ENCODE peak calls at places on chromosomes 3 and 15, in six cellular contexts. R is tibial artery, Q is astrocyte of the spinal cord, B is cardiac fibroblast, M is epithelial cell of proximal tubule, U is HepG2. T is an unnamed sample.
A peak's percentile ranks its signal among the peaks of the same experiment; 100 is the strongest.

GRCh38 chr3:18199757-18200156 is 225.4 kb downstream of the SATB1 start:
- DNase-seq in U (no peak), M (no peak), B (no peak), Q (no peak), R (no peak), T (no peak)

GRCh38 chr3:196108075-196108743 is 26.3 kb upstream of the TFRC start:
- DNase-seq in Q (no peak), U (no peak), R (no peak), B (no peak), M (no peak), T (no peak)

GRCh38 chr15:91769919-91770318 is 83.6 kb upstream of the SLCO3A1 start:
- DNase-seq in U (no peak), M (no peak), R (no peak), B (no peak), Q (no peak), T (no peak)

GRCh38 chr15:61081028-61081322 is 148.1 kb downstream of the RORA start:
- DNase-seq in B (no peak), M (no peak), U (no peak), R (no peak), Q (peak; percentile 61), T (no peak)

GRCh38 chr15:99387769-99388168 is 136.5 kb downstream of the LRRC28 start:
- DNase-seq in R (no peak), U (no peak), B (no peak), M (no peak), Q (no peak), T (no peak)

GRCh38 chr3:123110953-123111615 is 44.3 kb downstream of the PDIA5 start:
- DNase-seq in B (no peak), R (no peak), Q (no peak), M (no peak), U (no peak), T (no peak)

GRCh38 chr3:71926242-71926560 is 141.3 kb upstream of the PROK2 start:
- DNase-seq in B (peak; percentile 17), U (peak; percentile 39), M (no peak), Q (peak; percentile 8), R (no peak), T (peak; percentile 49)

GRCh38 chr15:72934921-72935320 is 117.3 kb upstream of the NEO1 start:
- DNase-seq in R (no peak), Q (no peak), U (no peak), M (no peak), B (no peak), T (no peak)

GRCh38 chr15:45648521-45649200 is 13.8 kb downstream of the SQOR start:
- DNase-seq in Q (peak; percentile 57), B (peak; percentile 54), M (peak; percentile 83), R (no peak), U (peak; percentile 76), T (no peak)

GRCh38 chr15:84034831-84035753 is 200.5 kb upstream of the GOLGA6L4 start:
- DNase-seq in Q (peak; percentile 24), B (peak; percentile 66), U (peak; percentile 6), R (no peak), M (peak; percentile 4), T (no peak)

GRCh38 chr3:120239644-120240043 is 45.4 kb downstream of the GPR156 start:
- DNase-seq in B (no peak), U (no peak), Q (no peak), R (no peak), M (no peak), T (no peak)

GRCh38 chr15:80073197-80073596 is 13.7 kb downstream of the ZFAND6 start:
- DNase-seq in Q (no peak), B (no peak), M (no peak), U (no peak), R (no peak), T (no peak)

GRCh38 chr3:150106752-150107428 is 136.2 kb upstream of the PFN2 start:
- DNase-seq in U (no peak), B (peak; percentile 95), R (no peak), M (no peak), Q (peak; percentile 92), T (no peak)

GRCh38 chr15:95561463-95561862 is 769.0 kb upstream of the NR2F2 start:
- DNase-seq in Q (peak; percentile 11), B (no peak), R (no peak), M (no peak), U (no peak), T (no peak)

DNA sequence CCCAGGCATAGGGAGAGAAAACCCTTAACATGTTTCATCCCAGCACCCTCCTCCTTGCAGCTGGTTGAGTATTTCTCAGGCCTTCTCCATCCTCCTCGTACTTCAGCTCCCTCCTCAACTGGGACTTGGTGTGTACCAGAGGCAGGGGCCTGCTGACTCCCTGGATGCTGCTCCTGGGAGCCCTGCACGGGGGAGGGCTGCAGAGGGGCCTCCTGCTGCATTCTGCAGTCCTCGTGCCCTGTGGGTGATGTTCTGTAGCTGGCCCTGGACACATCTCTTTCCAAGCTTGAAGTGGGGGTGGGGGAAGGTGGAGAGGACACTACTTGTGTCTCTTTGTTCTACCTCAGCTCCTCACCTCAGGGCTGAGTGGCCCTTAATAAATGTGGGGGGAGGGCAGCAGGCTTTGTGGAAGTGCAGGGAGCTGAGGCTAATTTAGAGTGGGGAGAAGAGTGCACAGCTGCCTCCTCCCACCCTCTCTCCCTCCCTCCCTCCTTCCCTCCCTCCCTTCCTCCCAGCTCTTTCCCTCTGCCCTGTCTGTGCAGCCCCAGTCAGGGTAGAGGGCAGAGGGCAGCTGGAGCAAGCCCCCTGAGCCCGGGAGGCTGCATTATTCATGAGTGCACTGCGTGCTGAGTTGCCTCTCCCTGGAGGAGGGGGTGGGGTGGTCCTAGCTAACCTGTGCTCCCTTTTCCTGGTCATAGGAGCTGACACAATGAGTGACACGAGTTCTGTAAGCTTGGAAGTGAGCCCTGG is 3.7 kb upstream of the GRM2 start:
- DNase-seq in Q (no peak), M (no peak), R (no peak), B (no peak), U (no peak), T (no peak)
- TF ChIP-seq CTCF in Q (no peak), M (no peak), R (no peak), B (no peak), U (no peak), T (no peak)

GRCh38 chr15:39013262-39013661 is 448.6 kb upstream of the RASGRP1 start:
- DNase-seq in R (no peak), B (no peak), M (no peak), Q (no peak), U (no peak), T (no peak)
- TF ChIP-seq CTCF in R (no peak), B (no peak), M (no peak), Q (no peak), U (peak; percentile 41), T (no peak)

DNA sequence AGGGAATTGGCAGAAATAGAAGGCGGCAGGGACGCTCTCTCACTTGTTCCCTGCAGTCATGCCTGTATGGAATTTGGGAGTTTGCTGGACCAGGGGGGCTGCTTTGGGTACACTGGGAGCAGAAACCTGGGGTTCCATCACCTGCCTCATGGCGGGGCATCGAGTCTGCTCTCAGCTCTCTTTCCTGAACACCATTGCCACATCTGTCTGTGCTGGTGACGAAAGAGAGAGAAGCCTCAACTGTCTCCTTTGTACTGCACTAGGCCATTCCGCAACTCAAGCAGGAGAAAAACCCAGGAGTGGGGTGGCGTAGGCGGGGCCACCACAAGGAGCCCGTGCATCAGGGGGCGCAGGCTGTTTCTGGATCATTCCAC is 14.0 kb downstream of the TMEM158 start:
- DNase-seq in Q (no peak), U (no peak), B (no peak), M (no peak), R (no peak), T (no peak)
- TF ChIP-seq CTCF in Q (no peak), U (no peak), B (no peak), M (no peak), R (no peak), T (no peak)

DNA sequence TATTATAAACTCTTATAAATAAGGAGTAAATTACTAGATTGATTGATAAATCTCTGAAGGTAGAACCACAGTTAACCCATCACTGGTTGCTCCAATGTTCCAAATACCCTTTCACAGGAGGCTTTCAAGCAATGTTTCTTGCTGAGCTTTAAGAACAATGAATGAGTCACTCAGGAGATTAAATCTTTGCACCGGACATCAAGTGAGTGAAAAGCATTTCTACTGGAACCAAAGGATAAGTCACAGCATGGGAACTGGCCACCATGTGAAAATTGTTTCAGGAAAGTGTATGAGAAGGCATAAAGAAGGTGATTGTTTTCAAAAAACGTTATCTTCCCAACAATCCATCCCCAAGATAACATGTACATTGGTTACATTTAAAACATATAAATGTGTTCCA is 90.6 kb downstream of the CNTN3 start:
- DNase-seq in Q (no peak), U (no peak), B (no peak), R (no peak), M (no peak), T (no peak)
- TF ChIP-seq CTCF in Q (no peak), U (no peak), B (no peak), R (no peak), M (no peak), T (no peak)

T was measured in progenitor cell of endocrine pancreas.